ENCODE peak calls at places on chromosome 2, in four cellular contexts. One of them, this sample, is unnamed.
A peak's percentile ranks its signal among the peaks of the same experiment; 100 is the strongest.

GRCh38 chr2:181268174-181268867 is 188.9 kb upstream of the ITGA4 start:
- DNase-seq in foreskin fibroblast: no peak
- DNase-seq in kidney: no peak
- DNase-seq in neural crest cell: no peak
- DNase-seq in this sample: no peak

GRCh38 chr2:7020468-7020867 is 103.3 kb downstream of the RNF144A start:
- DNase-seq in foreskin fibroblast: no peak
- DNase-seq in kidney: peak; percentile 49
- DNase-seq in neural crest cell: no peak
- DNase-seq in this sample: no peak

GRCh38 chr2:105405291-105405690 is 6.4 kb upstream of the FHL2 start:
- DNase-seq in foreskin fibroblast: peak; percentile 69
- DNase-seq in kidney: no peak
- DNase-seq in neural crest cell: no peak
- DNase-seq in this sample: peak; percentile 61

GRCh38 chr2:101149241-101150192 is 1.7 kb downstream of the TBC1D8 start:
- DNase-seq in foreskin fibroblast: no peak
- DNase-seq in kidney: peak; percentile 76
- DNase-seq in neural crest cell: no peak
- DNase-seq in this sample: no peak

GRCh38 chr2:231714639-231715498 is 6.5 kb downstream of the PTMA start:
- DNase-seq in foreskin fibroblast: no peak
- DNase-seq in kidney: peak; percentile 79
- DNase-seq in neural crest cell: peak; percentile 89
- DNase-seq in this sample: no peak

GRCh38 chr2:240747256-240747655 is 55.6 kb downstream of the AQP12A start:
- DNase-seq in foreskin fibroblast: no peak
- DNase-seq in kidney: no peak
- DNase-seq in neural crest cell: no peak
- DNase-seq in this sample: no peak

GRCh38 chr2:107383706-107384105 is 443.0 kb upstream of the RGPD4 start:
- DNase-seq in foreskin fibroblast: no peak
- DNase-seq in kidney: no peak
- DNase-seq in neural crest cell: no peak
- DNase-seq in this sample: no peak

GRCh38 chr2:46003912-46004473 is 293.2 kb upstream of the EPAS1 start:
- DNase-seq in foreskin fibroblast: no peak
- DNase-seq in kidney: no peak
- DNase-seq in neural crest cell: no peak
- DNase-seq in this sample: no peak

GRCh38 chr2:30776831-30777652 is 30.2 kb downstream of the CAPN13 start:
- DNase-seq in foreskin fibroblast: no peak
- DNase-seq in kidney: no peak
- DNase-seq in neural crest cell: no peak
- DNase-seq in this sample: no peak

GRCh38 chr2:189685540-189686229 is 11.2 kb downstream of the ANKAR start:
- DNase-seq in foreskin fibroblast: peak; percentile 51
- DNase-seq in kidney: peak; percentile 46
- DNase-seq in neural crest cell: no peak
- DNase-seq in this sample: peak; percentile 14

GRCh38 chr2:20900052-20900636 is 77.2 kb upstream of the LDAH start:
- DNase-seq in foreskin fibroblast: no peak
- DNase-seq in kidney: no peak
- DNase-seq in neural crest cell: no peak
- DNase-seq in this sample: no peak

GRCh38 chr2:125745514-125745913 is 910.4 kb upstream of the GYPC start:
- DNase-seq in foreskin fibroblast: no peak
- DNase-seq in kidney: no peak
- DNase-seq in neural crest cell: peak; percentile 41
- DNase-seq in this sample: no peak

GRCh38 chr2:121530210-121530562 is 494 bp upstream of the RNU4ATAC start:
- DNase-seq in foreskin fibroblast: peak; percentile 57
- DNase-seq in kidney: peak; percentile 94
- DNase-seq in neural crest cell: peak; percentile 71
- DNase-seq in this sample: no peak

GRCh38 chr2:24825883-24826800 is 32.9 kb downstream of the CENPO start:
- DNase-seq in foreskin fibroblast: no peak
- DNase-seq in kidney: peak; percentile 56
- DNase-seq in neural crest cell: no peak
- DNase-seq in this sample: no peak

GRCh38 chr2:152063325-152063924 is 35.4 kb downstream of the CACNB4 start:
- DNase-seq in foreskin fibroblast: no peak
- DNase-seq in kidney: no peak
- DNase-seq in neural crest cell: no peak
- DNase-seq in this sample: no peak

GRCh38 chr2:148674063-148675020 is 29.8 kb downstream of the EPC2 start:
- DNase-seq in foreskin fibroblast: no peak
- DNase-seq in kidney: no peak
- DNase-seq in neural crest cell: no peak
- DNase-seq in this sample: no peak
- TF ChIP-seq CTCF in foreskin fibroblast: peak; percentile 39
- TF ChIP-seq CTCF in kidney: no peak
- TF ChIP-seq CTCF in neural crest cell: peak; percentile 64
- TF ChIP-seq CTCF in this sample: no peak

DNA sequence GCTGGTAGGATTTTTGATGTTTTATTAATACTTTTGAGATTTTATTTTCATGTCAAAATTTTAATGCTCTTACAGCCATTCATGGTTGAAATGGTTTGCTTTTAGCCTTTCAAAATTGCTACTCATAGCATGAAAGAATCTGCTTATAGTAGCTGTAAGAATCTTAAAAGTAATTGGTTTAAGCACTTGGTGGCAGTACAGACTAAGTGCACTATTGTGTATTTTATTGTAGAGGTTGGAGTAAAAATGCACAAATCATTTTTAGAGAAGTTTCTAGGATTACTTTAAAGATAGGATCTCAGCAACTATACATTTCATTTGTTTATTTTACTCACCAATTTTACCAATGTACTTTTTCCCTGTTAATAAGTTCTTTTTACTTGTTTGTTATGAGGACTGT is 205.8 kb downstream of the SPAG16 start:
- DNase-seq in foreskin fibroblast: no peak
- DNase-seq in kidney: no peak
- DNase-seq in neural crest cell: no peak
- DNase-seq in this sample: no peak
- TF ChIP-seq CTCF in foreskin fibroblast: no peak
- TF ChIP-seq CTCF in kidney: no peak
- TF ChIP-seq CTCF in neural crest cell: peak; percentile 37
- TF ChIP-seq CTCF in this sample: no peak

GRCh38 chr2:237171396-237171795 is 85.7 kb downstream of the COPS8 start:
- DNase-seq in foreskin fibroblast: peak; percentile 89
- DNase-seq in kidney: no peak
- DNase-seq in neural crest cell: no peak
- DNase-seq in this sample: peak; percentile 81
- TF ChIP-seq CTCF in foreskin fibroblast: peak; percentile 17
- TF ChIP-seq CTCF in kidney: peak; percentile 13
- TF ChIP-seq CTCF in neural crest cell: no peak
- TF ChIP-seq CTCF in this sample: peak; percentile 25

DNA sequence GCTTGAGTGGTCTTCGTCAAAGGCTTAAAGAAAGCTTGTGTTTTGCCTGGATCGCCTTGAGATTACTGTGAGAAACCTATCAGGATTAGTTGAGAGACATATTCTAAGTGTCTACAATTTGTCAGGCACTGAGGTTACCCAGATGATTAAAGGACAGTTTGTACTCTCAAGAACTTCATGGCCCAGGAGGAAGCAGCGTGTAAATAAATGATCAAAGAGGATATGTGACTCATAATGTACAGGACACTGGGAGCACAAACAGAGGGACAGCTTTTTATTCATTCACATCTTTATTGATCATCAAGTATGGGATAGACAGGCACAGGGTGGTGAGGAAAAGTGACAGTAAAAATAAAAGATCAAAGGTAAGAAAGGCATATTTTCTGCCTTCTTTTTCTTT is 152.6 kb upstream of the FSHR start:
- DNase-seq in foreskin fibroblast: peak; percentile 28
- DNase-seq in kidney: no peak
- DNase-seq in neural crest cell: no peak
- DNase-seq in this sample: no peak
- TF ChIP-seq CTCF in foreskin fibroblast: no peak
- TF ChIP-seq CTCF in kidney: no peak
- TF ChIP-seq CTCF in neural crest cell: no peak
- TF ChIP-seq CTCF in this sample: no peak

GRCh38 chr2:209556354-209556961 is 132.6 kb downstream of the MAP2 start:
- DNase-seq in foreskin fibroblast: peak; percentile 35
- DNase-seq in kidney: no peak
- DNase-seq in neural crest cell: no peak
- DNase-seq in this sample: no peak
- TF ChIP-seq CTCF in foreskin fibroblast: peak; percentile 64
- TF ChIP-seq CTCF in kidney: peak; percentile 28
- TF ChIP-seq CTCF in neural crest cell: peak; percentile 50
- TF ChIP-seq CTCF in this sample: peak; percentile 66

DNA sequence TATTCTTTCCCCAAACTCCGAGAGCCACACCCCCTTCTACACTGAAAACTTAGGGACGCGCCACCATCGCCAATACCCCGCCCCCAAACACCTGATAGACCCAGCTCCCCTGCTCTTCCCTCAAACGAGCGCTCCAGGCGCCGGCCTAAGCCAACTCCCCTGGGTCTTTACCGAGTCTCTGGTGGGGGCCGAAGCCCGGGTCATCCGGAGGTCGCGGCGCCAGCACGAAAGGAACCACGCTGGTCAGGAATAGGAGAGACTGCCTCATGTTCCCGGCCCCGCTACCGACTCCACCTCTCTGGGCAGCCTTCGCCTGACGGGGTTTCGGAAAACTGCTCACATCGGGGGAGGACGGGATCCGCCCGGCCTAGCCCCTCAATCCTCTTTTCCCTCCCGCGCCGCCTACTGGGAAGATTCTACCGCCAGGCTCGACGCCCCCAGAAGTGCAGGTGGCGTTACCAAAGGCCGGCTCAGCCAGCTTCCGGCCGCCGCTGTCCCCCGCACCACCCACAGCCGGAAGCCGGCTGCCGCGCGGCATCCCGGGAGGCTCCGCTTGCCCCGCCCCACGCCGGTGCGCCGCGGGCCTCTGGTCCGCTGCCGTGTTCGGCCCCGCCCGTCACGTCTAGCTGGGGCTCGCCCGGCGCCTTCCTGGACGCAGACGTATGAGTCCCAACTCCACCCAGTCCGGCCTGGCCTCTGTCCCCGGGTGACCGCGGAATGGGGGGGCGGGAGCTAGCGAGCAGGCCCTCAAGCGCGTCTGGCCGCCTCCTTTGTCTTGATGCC is at the start of gene ADAM17:
- DNase-seq in foreskin fibroblast: peak; percentile 97
- DNase-seq in kidney: peak; percentile 99
- DNase-seq in neural crest cell: peak; percentile 94
- DNase-seq in this sample: peak; percentile 76
- TF ChIP-seq CTCF in foreskin fibroblast: peak; percentile 61
- TF ChIP-seq CTCF in kidney: peak; percentile 61
- TF ChIP-seq CTCF in neural crest cell: peak; percentile 63
- TF ChIP-seq CTCF in this sample: peak; percentile 79